ENCODE peak calls at places on chromosomes 13 and 19, in eight cellular contexts. Q, J, S, Y, K, F, L and V are unnamed samples.

GRCh38 chr19:46431824-46432223 is 3.1 kb upstream of the PNMA8C start:
- DNase-seq in Q (no peak), J (no peak), S (no peak), Y (no peak), K (no peak), F (no peak), L (no peak), V (no peak)

GRCh38 chr19:801861-802496 is 4.7 kb downstream of the PTBP1 start:
- DNase-seq in Q (no peak), J (no peak), S (no peak), Y (no peak), K (peak; percentile 64), F (no peak), L (no peak), V (peak; percentile 62)

GRCh38 chr19:7701654-7702457 is at the start of gene FCER2:
- DNase-seq in Q (no peak), J (no peak), S (no peak), Y (no peak), K (no peak), F (peak; percentile 85), L (no peak), V (no peak)

GRCh38 chr19:43777163-43777700 is 3.5 kb downstream of the KCNN4 start:
- DNase-seq in Q (no peak), J (peak; percentile 64), S (no peak), Y (no peak), K (peak; percentile 34), F (peak; percentile 84), L (no peak), V (no peak)

GRCh38 chr19:35470128-35470527 is 20.1 kb downstream of the KRTDAP start:
- DNase-seq in Q (no peak), J (no peak), S (no peak), Y (no peak), K (no peak), F (no peak), L (no peak), V (no peak)

GRCh38 chr19:51726049-51726448 is 2.3 kb upstream of the HAS1 start:
- DNase-seq in Q (peak; percentile 90), J (no peak), S (peak; percentile 39), Y (no peak), K (no peak), F (no peak), L (no peak), V (no peak)

GRCh38 chr13:73767191-73767741 is 366.9 kb downstream of the KLF12 start:
- DNase-seq in Q (no peak), J (no peak), S (no peak), Y (no peak), K (no peak), F (no peak), L (no peak), V (no peak)

GRCh38 chr13:107866007-107866665 is 349.2 kb downstream of the LIG4 start:
- DNase-seq in Q (no peak), J (no peak), S (no peak), Y (no peak), K (no peak), F (no peak), L (no peak), V (peak; percentile 25)

GRCh38 chr19:36149673-36150406 is 2.4 kb downstream of the COX7A1 start:
- DNase-seq in Q (peak; percentile 85), J (no peak), S (no peak), Y (no peak), K (no peak), F (no peak), L (no peak), V (peak; percentile 74)

GRCh38 chr19:45200614-45201013 is 22.0 kb downstream of the BLOC1S3 start:
- DNase-seq in Q (no peak), J (no peak), S (no peak), Y (no peak), K (peak; percentile 57), F (no peak), L (no peak), V (peak; percentile 8)

GRCh38 chr13:42696191-42696590 is 85.2 kb upstream of the FAM216B start:
- DNase-seq in Q (no peak), J (no peak), S (no peak), Y (no peak), K (no peak), F (no peak), L (no peak), V (no peak)

GRCh38 chr19:8423821-8424223 is 10.7 kb downstream of the MARCHF2 start:
- DNase-seq in Q (peak; percentile 96), J (no peak), S (peak; percentile 86), Y (no peak), K (peak; percentile 99), F (peak; percentile 84), L (peak; percentile 91), V (peak; percentile 62)

GRCh38 chr13:36154567-36155231 is 23.5 kb upstream of the DCLK1 start:
- DNase-seq in Q (no peak), J (no peak), S (no peak), Y (no peak), K (no peak), F (no peak), L (no peak), V (no peak)

GRCh38 chr13:93776936-93777335 is 550.3 kb downstream of the GPC6 start:
- DNase-seq in Q (no peak), J (no peak), S (no peak), Y (no peak), K (no peak), F (no peak), L (no peak), V (no peak)

GRCh38 chr13:112506046-112506445 is 81.9 kb downstream of the TUBGCP3 start:
- DNase-seq in Q (no peak), J (no peak), S (no peak), Y (no peak), K (no peak), F (no peak), L (no peak), V (no peak)

GRCh38 chr13:42615691-42616090 is 41.7 kb downstream of the TNFSF11 start:
- DNase-seq in Q (no peak), J (no peak), S (no peak), Y (no peak), K (no peak), F (no peak), L (no peak), V (no peak)

GRCh38 chr19:1767464-1767933 is 14.2 kb downstream of the ONECUT3 start:
- DNase-seq in Q (no peak), J (peak; percentile 73), S (peak; percentile 47), Y (peak; percentile 54), K (peak; percentile 38), F (peak; percentile 87), L (no peak), V (peak; percentile 12)

DNA sequence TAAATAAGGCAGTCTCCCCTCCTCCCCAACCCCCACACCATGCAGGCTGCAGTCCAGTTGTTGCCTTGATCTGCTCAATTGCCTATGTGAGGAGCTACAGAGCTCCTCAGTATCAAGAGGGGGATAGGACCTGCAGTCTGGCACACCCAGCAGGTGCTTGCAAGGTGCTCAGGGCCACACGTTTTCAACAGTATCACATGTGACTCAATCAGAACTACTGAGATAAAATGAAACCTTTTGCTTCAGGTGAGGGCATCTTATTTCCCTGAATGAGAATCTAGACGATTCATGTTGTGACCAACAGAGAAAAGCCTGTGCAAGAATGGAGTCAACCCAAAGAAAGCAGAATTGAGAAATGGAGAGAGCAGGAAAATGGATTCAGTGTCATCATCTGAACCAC is 23.5 kb upstream of the LRCH1 start:
- DNase-seq in Q (no peak), J (no peak), S (no peak), Y (no peak), K (no peak), F (no peak), L (no peak), V (no peak)
- H3K27ac ChIP-seq in Q (no peak overlapping the region), J (no peak overlapping the region), S (no peak overlapping the region), Y (no peak overlapping the region), K (no peak overlapping the region), F (no peak overlapping the region), L (no peak overlapping the region), V (no peak overlapping the region)

DNA sequence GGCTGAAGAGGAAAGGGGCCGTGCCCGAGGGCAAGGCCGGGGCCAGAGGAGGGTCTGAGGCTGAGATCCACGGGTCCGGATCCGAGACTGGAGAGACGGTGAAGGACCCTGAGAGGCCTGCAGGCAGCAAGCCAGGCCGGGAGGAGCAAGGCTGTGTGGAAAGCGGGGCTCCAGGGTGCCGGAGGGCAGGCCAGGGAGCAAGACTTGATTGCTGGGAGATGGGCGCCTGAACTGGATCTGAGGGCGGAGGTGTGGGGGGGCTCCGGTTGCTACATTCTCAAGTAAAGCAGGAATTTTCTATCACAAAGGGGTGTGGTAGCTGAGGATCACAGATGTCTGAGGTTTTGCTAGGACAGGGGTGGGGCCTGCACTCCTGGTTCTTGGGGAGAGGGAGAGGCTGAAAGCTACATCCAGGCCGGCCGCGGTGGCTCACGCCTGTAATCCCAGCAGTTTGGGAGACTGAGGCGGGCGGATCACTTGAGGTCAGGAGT is 3.8 kb downstream of the MAMSTR start:
- DNase-seq in Q (peak; percentile 75), J (no peak), S (peak; percentile 59), Y (no peak), K (no peak), F (no peak), L (no peak), V (no peak)
- H3K4me3 ChIP-seq in Q (peak overlapping the region; percentile 56), J (no peak overlapping the region), S (no peak overlapping the region), Y (no peak overlapping the region), K (no peak overlapping the region), F (peak overlapping the region; percentile 75), L (no peak overlapping the region), V (no peak overlapping the region)

DNA sequence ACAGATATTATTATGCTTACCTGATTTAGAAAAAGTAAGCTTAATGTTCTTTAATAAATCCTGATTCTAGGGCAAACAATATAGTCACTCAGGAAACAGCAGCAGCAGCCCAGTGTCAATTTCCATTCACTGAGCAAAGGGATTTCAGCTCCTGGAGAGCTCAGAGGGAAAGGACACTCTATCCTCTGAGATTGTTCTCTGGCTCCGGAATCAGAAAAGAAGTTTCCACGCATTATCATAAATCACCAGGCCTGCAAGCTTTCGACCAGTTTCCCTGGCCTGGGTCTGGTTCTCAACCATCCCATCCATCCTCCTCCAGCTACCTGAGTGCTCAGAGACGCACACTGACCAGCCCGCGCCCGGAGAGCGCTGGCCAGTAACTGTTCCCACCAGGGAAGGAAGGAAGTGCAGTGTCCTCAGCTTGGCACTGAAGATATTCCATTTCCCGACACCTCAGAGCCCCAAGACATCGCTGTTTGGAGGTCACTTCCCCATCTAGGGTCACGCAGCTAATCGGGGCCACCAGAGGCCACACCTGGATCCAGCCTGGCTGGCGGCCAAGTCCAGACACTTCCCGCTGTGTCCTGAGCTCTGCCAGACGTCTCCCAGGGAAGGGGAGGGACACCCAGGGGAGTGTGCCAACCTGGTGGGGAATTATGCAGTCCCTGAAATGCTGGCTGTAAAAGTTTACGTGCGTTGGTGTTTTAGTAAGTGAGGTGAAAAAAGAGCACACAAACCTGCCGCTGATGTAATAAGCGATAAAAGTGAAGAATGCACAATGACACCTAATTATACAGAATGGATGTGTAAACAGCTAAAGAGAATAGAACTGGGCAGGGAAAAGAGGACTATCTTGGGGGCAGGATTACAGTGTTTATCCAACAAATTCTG is 29.1 kb downstream of the EPS15L1 start:
- DNase-seq in Q (no peak), J (no peak), S (peak; percentile 81), Y (no peak), K (peak; percentile 44), F (no peak), L (no peak), V (peak; percentile 21)
- H3K4me1 ChIP-seq in Q (peaks cover 37% of the 10 kb centered on the region), J (peaks cover 22% of the 10 kb centered on the region), S (peaks cover 15% of the 10 kb centered on the region), Y (peaks cover 22% of the 10 kb centered on the region), K (peaks cover 13% of the 10 kb centered on the region), F (peaks cover 54% of the 10 kb centered on the region), L (peaks cover 22% of the 10 kb centered on the region), V (peaks cover 40% of the 10 kb centered on the region)

DNA sequence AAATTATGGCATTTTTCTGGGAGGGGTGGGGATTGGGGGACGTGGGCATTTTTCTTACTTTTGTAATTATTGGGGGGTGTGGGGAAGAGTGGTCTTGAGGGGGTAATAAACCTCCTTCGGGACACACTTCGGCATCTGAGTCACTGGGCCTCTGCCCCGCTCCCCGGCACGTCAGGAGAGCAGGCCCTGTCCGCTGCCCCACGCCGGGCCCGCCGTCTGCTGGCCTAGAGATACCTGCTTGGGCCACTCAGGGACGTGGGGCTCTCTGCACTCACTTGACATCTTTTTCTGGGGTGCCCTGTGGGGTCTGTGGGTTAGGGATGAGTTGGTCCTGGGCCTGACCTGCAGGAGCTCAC is 3.5 kb upstream of the FTL start:
- DNase-seq in Q (no peak), J (no peak), S (no peak), Y (no peak), K (no peak), F (peak; percentile 83), L (no peak), V (no peak)
- H3K27ac ChIP-seq in Q (no peak overlapping the region), J (peak overlapping the region; percentile 94), S (peak overlapping the region; percentile 76), Y (no peak overlapping the region), K (no peak overlapping the region), F (peak overlapping the region; percentile 98), L (peak overlapping the region; percentile 99), V (no peak overlapping the region)